ENCODE peak calls at places on chromosomes 12 and 14, in five cellular contexts. One of them, this sample, is unnamed.

GRCh38 chr12:79373896-79374499 is 316.8 kb downstream of the PAWR start:
- DNase-seq in breast epithelium: no peak
- DNase-seq in AG04450: no peak
- DNase-seq in cardiac muscle cell: peak
- DNase-seq in nephron progenitor cell: peak
- DNase-seq in this sample: peak

GRCh38 chr14:68862954-68863594 is 70.2 kb upstream of the ZFP36L1 start:
- DNase-seq in cardiac muscle cell: peak
- DNase-seq in breast epithelium: peak
- DNase-seq in nephron progenitor cell: peak
- DNase-seq in AG04450: peak
- DNase-seq in this sample: peak

GRCh38 chr12:71291746-71292145 is 133.9 kb upstream of the TSPAN8 start:
- DNase-seq in breast epithelium: no peak
- DNase-seq in nephron progenitor cell: no peak
- DNase-seq in cardiac muscle cell: no peak
- DNase-seq in AG04450: no peak
- DNase-seq in this sample: no peak

GRCh38 chr14:71692496-71692895 is 239.7 kb upstream of the RGS6 start:
- DNase-seq in breast epithelium: no peak
- DNase-seq in cardiac muscle cell: no peak
- DNase-seq in nephron progenitor cell: no peak
- DNase-seq in AG04450: no peak
- DNase-seq in this sample: no peak

GRCh38 chr12:6342140-6342889 is 439 bp upstream of the TNFRSF1A start:
- DNase-seq in cardiac muscle cell: no peak
- DNase-seq in AG04450: no peak
- DNase-seq in breast epithelium: no peak
- DNase-seq in nephron progenitor cell: no peak
- DNase-seq in this sample: no peak

GRCh38 chr12:29149691-29150382 is 759 bp downstream of the FAR2 start:
- DNase-seq in nephron progenitor cell: peak
- DNase-seq in AG04450: no peak
- DNase-seq in cardiac muscle cell: no peak
- DNase-seq in breast epithelium: no peak
- DNase-seq in this sample: peak

GRCh38 chr14:22177870-22178269 is 411.2 kb downstream of the DAD1 start:
- DNase-seq in AG04450: no peak
- DNase-seq in cardiac muscle cell: no peak
- DNase-seq in nephron progenitor cell: no peak
- DNase-seq in breast epithelium: no peak
- DNase-seq in this sample: no peak

GRCh38 chr12:43480591-43480990 is 71.4 kb downstream of the ADAMTS20 start:
- DNase-seq in breast epithelium: no peak
- DNase-seq in nephron progenitor cell: no peak
- DNase-seq in cardiac muscle cell: no peak
- DNase-seq in AG04450: no peak
- DNase-seq in this sample: no peak

GRCh38 chr14:43471595-43471994 is 1035.5 kb downstream of the FSCB start:
- DNase-seq in cardiac muscle cell: no peak
- DNase-seq in AG04450: no peak
- DNase-seq in breast epithelium: no peak
- DNase-seq in nephron progenitor cell: no peak
- DNase-seq in this sample: no peak

GRCh38 chr12:78316150-78316549 is 485.5 kb downstream of the NAV3 start:
- DNase-seq in cardiac muscle cell: no peak
- DNase-seq in nephron progenitor cell: peak
- DNase-seq in breast epithelium: no peak
- DNase-seq in AG04450: no peak
- DNase-seq in this sample: no peak

GRCh38 chr12:85733441-85733840 is 102.8 kb downstream of the RASSF9 start:
- DNase-seq in AG04450: no peak
- DNase-seq in cardiac muscle cell: no peak
- DNase-seq in breast epithelium: no peak
- DNase-seq in nephron progenitor cell: no peak
- DNase-seq in this sample: no peak

GRCh38 chr12:14367097-14367661 is 1.7 kb downstream of the ATF7IP start:
- DNase-seq in AG04450: no peak
- DNase-seq in breast epithelium: no peak
- DNase-seq in cardiac muscle cell: peak
- DNase-seq in nephron progenitor cell: no peak
- DNase-seq in this sample: no peak

GRCh38 chr12:1798734-1799067 is 21.7 kb upstream of the LRTM2 start:
- DNase-seq in breast epithelium: no peak
- DNase-seq in AG04450: no peak
- DNase-seq in nephron progenitor cell: no peak
- DNase-seq in cardiac muscle cell: no peak
- DNase-seq in this sample: no peak

GRCh38 chr14:90419200-90419599 is 22.4 kb downstream of the CALM1 start:
- DNase-seq in cardiac muscle cell: no peak
- DNase-seq in nephron progenitor cell: no peak
- DNase-seq in breast epithelium: peak
- DNase-seq in AG04450: peak
- DNase-seq in this sample: no peak

GRCh38 chr12:72189266-72189665 is 82.9 kb upstream of the TRHDE start:
- DNase-seq in AG04450: no peak
- DNase-seq in breast epithelium: no peak
- DNase-seq in nephron progenitor cell: no peak
- DNase-seq in cardiac muscle cell: no peak
- DNase-seq in this sample: no peak

GRCh38 chr12:108821407-108822397 is 35.7 kb downstream of the SSH1 start:
- DNase-seq in AG04450: no peak
- DNase-seq in breast epithelium: no peak
- DNase-seq in cardiac muscle cell: no peak
- DNase-seq in nephron progenitor cell: no peak
- DNase-seq in this sample: no peak

GRCh38 chr14:28361486-28361885 is 405.1 kb upstream of the FOXG1 start:
- DNase-seq in AG04450: no peak
- DNase-seq in cardiac muscle cell: no peak
- DNase-seq in nephron progenitor cell: no peak
- DNase-seq in breast epithelium: no peak
- DNase-seq in this sample: no peak

GRCh38 chr14:53391631-53392030 is 238.5 kb upstream of the DDHD1 start:
- DNase-seq in cardiac muscle cell: no peak
- DNase-seq in AG04450: peak
- DNase-seq in breast epithelium: no peak
- DNase-seq in nephron progenitor cell: no peak
- DNase-seq in this sample: no peak

DNA sequence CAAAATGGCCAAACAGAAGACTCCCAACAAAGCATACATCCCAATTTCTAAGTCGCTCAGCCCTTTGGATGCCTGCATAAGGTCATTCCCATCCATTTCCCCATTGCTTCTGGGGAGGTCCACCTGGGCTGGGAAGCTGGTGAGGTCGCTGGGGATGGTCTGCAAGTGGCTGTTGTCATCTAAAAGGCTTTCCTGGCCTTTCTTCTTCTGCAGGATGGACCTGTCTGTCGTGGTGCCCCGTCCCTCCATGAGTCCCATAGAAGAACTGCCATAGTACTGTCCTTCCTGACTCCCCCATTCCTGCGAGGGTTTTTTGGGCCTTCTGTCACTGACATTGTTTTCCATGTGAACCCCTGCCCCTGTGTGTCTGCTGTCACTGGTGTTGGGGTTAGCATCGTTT is 221.1 kb downstream of the GLT1D1 start:
- DNase-seq in breast epithelium: no peak
- DNase-seq in cardiac muscle cell: no peak
- DNase-seq in AG04450: no peak
- DNase-seq in nephron progenitor cell: no peak
- DNase-seq in this sample: no peak
- TF ChIP-seq CTCF in breast epithelium: no peak
- TF ChIP-seq CTCF in cardiac muscle cell: no peak
- TF ChIP-seq CTCF in AG04450: no peak
- TF ChIP-seq CTCF in nephron progenitor cell: no peak
- TF ChIP-seq CTCF in this sample: no peak

GRCh38 chr14:99508896-99509629 is 27.9 kb downstream of the CCNK start:
- DNase-seq in nephron progenitor cell: no peak
- DNase-seq in cardiac muscle cell: no peak
- DNase-seq in AG04450: no peak
- DNase-seq in breast epithelium: no peak
- DNase-seq in this sample: no peak

GRCh38 chr14:99510556-99511139 is 29.4 kb downstream of the CCNK start:
- DNase-seq in nephron progenitor cell: no peak
- DNase-seq in breast epithelium: no peak
- DNase-seq in AG04450: no peak
- DNase-seq in cardiac muscle cell: no peak
- DNase-seq in this sample: no peak

GRCh38 chr14:99506269-99506668 is 25.1 kb downstream of the CCNK start:
- DNase-seq in cardiac muscle cell: no peak
- DNase-seq in AG04450: no peak
- DNase-seq in nephron progenitor cell: no peak
- DNase-seq in breast epithelium: no peak
- DNase-seq in this sample: no peak

GRCh38 chr14:99509871-99510555 is 28.8 kb downstream of the CCNK start:
- DNase-seq in AG04450: no peak
- DNase-seq in nephron progenitor cell: no peak
- DNase-seq in cardiac muscle cell: no peak
- DNase-seq in breast epithelium: no peak
- DNase-seq in this sample: no peak

GRCh38 chr14:99507860-99508640 is 26.8 kb downstream of the CCNK start:
- DNase-seq in nephron progenitor cell: no peak
- DNase-seq in cardiac muscle cell: no peak
- DNase-seq in AG04450: no peak
- DNase-seq in breast epithelium: no peak
- DNase-seq in this sample: no peak
- TF ChIP-seq CTCF in nephron progenitor cell: no peak
- TF ChIP-seq CTCF in cardiac muscle cell: no peak
- TF ChIP-seq CTCF in AG04450: no peak
- TF ChIP-seq CTCF in breast epithelium: no peak
- TF ChIP-seq CTCF in this sample: no peak

GRCh38 chr14:61585598-61586538 is 109.4 kb upstream of the HIF1A start:
- DNase-seq in nephron progenitor cell: no peak
- DNase-seq in breast epithelium: peak
- DNase-seq in AG04450: no peak
- DNase-seq in cardiac muscle cell: no peak
- DNase-seq in this sample: no peak
- TF ChIP-seq CTCF in nephron progenitor cell: no peak
- TF ChIP-seq CTCF in breast epithelium: no peak
- TF ChIP-seq CTCF in AG04450: no peak
- TF ChIP-seq CTCF in cardiac muscle cell: no peak
- TF ChIP-seq CTCF in this sample: no peak

DNA sequence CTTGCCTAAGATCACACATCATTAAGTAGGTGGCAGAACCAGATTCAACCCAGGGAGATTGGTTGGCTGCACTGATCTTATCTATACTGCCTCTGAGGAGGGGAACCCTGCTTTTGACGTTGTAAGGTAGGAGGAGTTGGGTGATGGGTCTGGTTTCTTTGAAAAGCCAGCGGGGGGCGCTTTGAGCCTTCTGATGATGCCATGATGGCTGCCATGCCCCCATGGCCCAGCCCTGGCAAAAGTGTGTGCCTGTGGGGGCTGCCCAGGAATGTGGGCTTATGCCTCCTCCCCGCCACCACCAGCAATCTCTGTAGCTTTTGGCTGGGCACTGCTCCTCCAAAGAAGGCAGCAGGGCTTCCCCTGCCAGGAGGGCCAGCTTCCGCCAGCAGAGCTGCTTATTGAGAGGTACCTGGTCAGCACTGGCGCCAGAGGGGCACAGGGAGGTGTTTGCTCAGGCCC is 224.3 kb downstream of the SLC41A2 start:
- DNase-seq in nephron progenitor cell: no peak
- DNase-seq in AG04450: no peak
- DNase-seq in cardiac muscle cell: no peak
- DNase-seq in breast epithelium: no peak
- DNase-seq in this sample: no peak
- TF ChIP-seq CTCF in nephron progenitor cell: no peak
- TF ChIP-seq CTCF in AG04450: no peak
- TF ChIP-seq CTCF in cardiac muscle cell: peak
- TF ChIP-seq CTCF in breast epithelium: no peak
- TF ChIP-seq CTCF in this sample: no peak

GRCh38 chr14:20419404-20419803 is 6.1 kb upstream of the TEP1 start:
- DNase-seq in AG04450: no peak
- DNase-seq in breast epithelium: no peak
- DNase-seq in nephron progenitor cell: no peak
- DNase-seq in cardiac muscle cell: no peak
- DNase-seq in this sample: no peak
- TF ChIP-seq CTCF in AG04450: no peak
- TF ChIP-seq CTCF in breast epithelium: no peak
- TF ChIP-seq CTCF in nephron progenitor cell: no peak
- TF ChIP-seq CTCF in cardiac muscle cell: no peak
- TF ChIP-seq CTCF in this sample: no peak

GRCh38 chr12:49366652-49367380 is 446 bp upstream of the SPATS2 start:
- DNase-seq in breast epithelium: peak
- DNase-seq in cardiac muscle cell: peak
- DNase-seq in AG04450: peak
- DNase-seq in nephron progenitor cell: peak
- DNase-seq in this sample: peak
- TF ChIP-seq CTCF in breast epithelium: no peak
- TF ChIP-seq CTCF in cardiac muscle cell: peak
- TF ChIP-seq CTCF in AG04450: peak
- TF ChIP-seq CTCF in nephron progenitor cell: no peak
- TF ChIP-seq CTCF in this sample: peak

GRCh38 chr14:63212209-63212608 is 8.0 kb downstream of the RHOJ start:
- DNase-seq in breast epithelium: no peak
- DNase-seq in AG04450: no peak
- DNase-seq in nephron progenitor cell: no peak
- DNase-seq in cardiac muscle cell: no peak
- DNase-seq in this sample: no peak
- TF ChIP-seq CTCF in breast epithelium: no peak
- TF ChIP-seq CTCF in AG04450: peak
- TF ChIP-seq CTCF in nephron progenitor cell: peak
- TF ChIP-seq CTCF in cardiac muscle cell: peak
- TF ChIP-seq CTCF in this sample: peak

GRCh38 chr12:21962236-21962635 is 21.0 kb upstream of the ABCC9 start:
- DNase-seq in breast epithelium: no peak
- DNase-seq in nephron progenitor cell: no peak
- DNase-seq in cardiac muscle cell: no peak
- DNase-seq in AG04450: no peak
- DNase-seq in this sample: no peak

GRCh38 chr12:21962821-21963220 is 21.6 kb upstream of the ABCC9 start:
- DNase-seq in cardiac muscle cell: no peak
- DNase-seq in breast epithelium: no peak
- DNase-seq in AG04450: no peak
- DNase-seq in nephron progenitor cell: no peak
- DNase-seq in this sample: no peak
- TF ChIP-seq CTCF in cardiac muscle cell: no peak
- TF ChIP-seq CTCF in breast epithelium: no peak
- TF ChIP-seq CTCF in AG04450: no peak
- TF ChIP-seq CTCF in nephron progenitor cell: no peak
- TF ChIP-seq CTCF in this sample: peak

DNA sequence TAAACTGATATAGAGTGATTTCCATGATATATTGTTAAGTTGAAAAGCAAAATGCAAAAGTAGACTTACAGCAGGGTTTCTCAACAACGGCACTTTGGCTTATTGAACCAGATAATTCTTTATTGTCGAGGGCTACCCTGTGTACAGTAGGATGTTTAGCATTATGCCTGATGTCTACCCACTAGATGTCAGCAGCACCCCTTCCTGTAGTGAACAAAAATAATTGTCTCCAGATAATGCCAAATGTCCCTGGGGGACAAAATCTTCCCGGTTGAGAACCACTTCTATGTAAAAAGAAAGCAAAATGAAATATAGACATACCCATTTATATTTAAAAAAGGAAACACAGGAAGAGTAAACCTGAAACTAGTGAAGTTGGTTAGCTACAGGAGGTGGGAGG is 32.4 kb downstream of the ABCD2 start:
- DNase-seq in nephron progenitor cell: no peak
- DNase-seq in AG04450: no peak
- DNase-seq in breast epithelium: no peak
- DNase-seq in cardiac muscle cell: no peak
- DNase-seq in this sample: no peak
- TF ChIP-seq CTCF in nephron progenitor cell: no peak
- TF ChIP-seq CTCF in AG04450: peak
- TF ChIP-seq CTCF in breast epithelium: no peak
- TF ChIP-seq CTCF in cardiac muscle cell: peak
- TF ChIP-seq CTCF in this sample: no peak

GRCh38 chr12:102702447-102703114 is 214.5 kb downstream of the PAH start:
- DNase-seq in cardiac muscle cell: peak
- DNase-seq in breast epithelium: no peak
- DNase-seq in AG04450: peak
- DNase-seq in nephron progenitor cell: peak
- DNase-seq in this sample: peak
- TF ChIP-seq CTCF in cardiac muscle cell: peak
- TF ChIP-seq CTCF in breast epithelium: peak
- TF ChIP-seq CTCF in AG04450: peak
- TF ChIP-seq CTCF in nephron progenitor cell: peak
- TF ChIP-seq CTCF in this sample: peak